ENCODE peak calls at places on chromosomes 1 and 21, in seven cellular contexts. O is omental fat pad, K is uterus, L is brain microvascular endothelial cell, I is right cardiac atrium, N is nucleus accumbens, Q is GM13977. J is an unnamed sample.
A peak's percentile ranks its signal among the peaks of the same experiment; 100 is the strongest.

GRCh38 chr1:154988053-154988954 is 5.1 kb upstream of the LENEP start:
- DNase-seq in O (no peak), K (no peak), L (no peak), I (peak; percentile 18), N (no peak), Q (no peak), J (no peak)

GRCh38 chr1:224980181-224980580 is 50.7 kb downstream of the DNAH14 start:
- DNase-seq in O (no peak), K (no peak), L (no peak), I (no peak), N (no peak), Q (no peak), J (peak; percentile 8)

GRCh38 chr1:49340576-49340975 is 563.9 kb upstream of the BEND5 start:
- DNase-seq in O (no peak), K (no peak), L (no peak), I (no peak), N (no peak), Q (no peak), J (no peak)

GRCh38 chr1:109254621-109255096 is 5.3 kb downstream of the CELSR2 start:
- DNase-seq in O (no peak), K (no peak), L (no peak), I (peak; percentile 37), N (no peak), Q (no peak), J (no peak)

GRCh38 chr1:94739521-94740061 is 80.6 kb upstream of the SLC44A3 start:
- DNase-seq in O (no peak), K (no peak), L (peak; percentile 72), I (peak; percentile 70), N (no peak), Q (no peak), J (no peak)

GRCh38 chr1:10857689-10858088 is 61.2 kb upstream of the CASZ1 start:
- DNase-seq in O (no peak), K (no peak), L (no peak), I (no peak), N (no peak), Q (no peak), J (no peak)

GRCh38 chr1:1858382-1859086 is 32.4 kb downstream of the GNB1 start:
- DNase-seq in O (no peak), K (peak; percentile 84), L (peak; percentile 86), I (peak; percentile 90), N (peak; percentile 48), Q (no peak), J (no peak)

GRCh38 chr1:33042836-33043235 is 6.2 kb upstream of the AK2 start:
- DNase-seq in O (no peak), K (no peak), L (no peak), I (no peak), N (no peak), Q (no peak), J (no peak)

GRCh38 chr1:97630968-97631367 is 289.9 kb downstream of the DPYD start:
- DNase-seq in O (no peak), K (peak; percentile 14), L (no peak), I (no peak), N (peak; percentile 2), Q (no peak), J (no peak)

GRCh38 chr1:108346137-108346536 is 102.3 kb upstream of the NBPF4 start:
- DNase-seq in O (no peak), K (no peak), L (no peak), I (no peak), N (no peak), Q (no peak), J (no peak)

GRCh38 chr1:118716775-118717174 is 271.4 kb downstream of the TBX15 start:
- DNase-seq in O (no peak), K (no peak), L (no peak), I (peak; percentile 25), N (no peak), Q (no peak), J (no peak)

GRCh38 chr1:233394860-233395717 is 67.6 kb downstream of the MAP3K21 start:
- DNase-seq in O (no peak), K (no peak), L (peak; percentile 70), I (no peak), N (peak; percentile 10), Q (peak; percentile 46), J (peak; percentile 93)

GRCh38 chr1:209769171-209769904 is 13.5 kb downstream of the TRAF3IP3 start:
- DNase-seq in O (no peak), K (peak; percentile 56), L (peak; percentile 88), I (peak; percentile 92), N (peak; percentile 12), Q (peak; percentile 74), J (peak; percentile 82)

GRCh38 chr21:41583274-41583790 is 75.4 kb upstream of the TMPRSS2 start:
- DNase-seq in O (no peak), K (no peak), L (no peak), I (no peak), N (no peak), Q (no peak), J (no peak)

GRCh38 chr1:4489486-4489885 is 164.9 kb upstream of the AJAP1 start:
- DNase-seq in O (no peak), K (no peak), L (no peak), I (no peak), N (no peak), Q (no peak), J (no peak)

GRCh38 chr1:228291906-228292608 is 84.2 kb downstream of the OBSCN start:
- DNase-seq in O (no peak), K (no peak), L (no peak), I (no peak), N (no peak), Q (no peak), J (no peak)

GRCh38 chr1:28139033-28139712 is 37.3 kb downstream of the PTAFR start:
- DNase-seq in O (no peak), K (no peak), L (no peak), I (no peak), N (no peak), Q (no peak), J (no peak)

GRCh38 chr1:159756397-159756796 is 24.4 kb upstream of the DUSP23 start:
- DNase-seq in O (no peak), K (no peak), L (no peak), I (no peak), N (no peak), Q (no peak), J (peak; percentile 58)

GRCh38 chr1:31653761-31654160 is 9.1 kb upstream of the PEF1 start:
- DNase-seq in O (no peak), K (no peak), L (no peak), I (no peak), N (no peak), Q (no peak), J (no peak)

GRCh38 chr21:46295177-46295711 is 9.1 kb downstream of the YBEY start:
- DNase-seq in O (no peak), K (no peak), L (peak; percentile 46), I (peak; percentile 51), N (no peak), Q (no peak), J (no peak)

GRCh38 chr1:108068141-108068540 is 103.2 kb upstream of the VAV3 start:
- DNase-seq in O (no peak), K (no peak), L (no peak), I (no peak), N (no peak), Q (no peak), J (peak; percentile 42)

GRCh38 chr21:46173573-46173972 is 10.7 kb downstream of the SPATC1L start:
- DNase-seq in O (no peak), K (peak; percentile 6), L (no peak), I (no peak), N (no peak), Q (no peak), J (no peak)

GRCh38 chr21:41916888-41917433 is 36.9 kb downstream of the C2CD2 start:
- DNase-seq in O (no peak), K (no peak), L (no peak), I (no peak), N (no peak), Q (no peak), J (no peak)

GRCh38 chr1:12052008-12052573 is 11.0 kb upstream of the TNFRSF8 start:
- DNase-seq in O (peak; percentile 39), K (peak; percentile 84), L (peak; percentile 73), I (peak; percentile 84), N (no peak), Q (peak; percentile 84), J (peak; percentile 34)

GRCh38 chr1:185355947-185356346 is 38.9 kb upstream of the IVNS1ABP start:
- DNase-seq in O (no peak), K (no peak), L (no peak), I (no peak), N (no peak), Q (no peak), J (no peak)

GRCh38 chr1:2837316-2837715 is 35.8 kb upstream of the TTC34 start:
- DNase-seq in O (no peak), K (no peak), L (no peak), I (no peak), N (no peak), Q (no peak), J (no peak)

GRCh38 chr1:25794325-25794724 is 5.7 kb upstream of the SELENON start:
- DNase-seq in O (no peak), K (no peak), L (no peak), I (no peak), N (no peak), Q (no peak), J (no peak)

GRCh38 chr1:83682132-83682531 is 316.8 kb downstream of the TTLL7 start:
- DNase-seq in O (no peak), K (no peak), L (no peak), I (no peak), N (no peak), Q (no peak), J (no peak)

GRCh38 chr1:161987872-161988271 is 35.8 kb downstream of the OLFML2B start:
- DNase-seq in O (no peak), K (peak; percentile 64), L (no peak), I (no peak), N (no peak), Q (no peak), J (no peak)

GRCh38 chr1:145690587-145691558 is 16.3 kb downstream of the PDZK1 start:
- DNase-seq in O (no peak), K (no peak), L (peak; percentile 55), I (no peak), N (no peak), Q (peak; percentile 69), J (peak; percentile 10)

GRCh38 chr1:51736702-51737101 is 119.8 kb downstream of the OSBPL9 start:
- DNase-seq in O (no peak), K (peak; percentile 54), L (peak; percentile 53), I (no peak), N (no peak), Q (no peak), J (no peak)

GRCh38 chr1:200911361-200911760 is 16.7 kb downstream of the INAVA start:
- DNase-seq in O (no peak), K (no peak), L (no peak), I (no peak), N (no peak), Q (no peak), J (no peak)

J was measured in Kasumi-1.